ENCODE peak calls at places on chromosomes 2 and 18, in eight cellular contexts. One of them, this sample, is unnamed. For H3K4me1, the result is how much of the 10 kb centered on the place peaks cover.

GRCh38 chr18:54558609-54559585 is 32.1 kb upstream of the DYNAP start:
- DNase-seq in CD4-positive, alpha-beta memory T cell: no peak
- DNase-seq in ascending aorta: no peak
- DNase-seq in hepatocyte: peak
- DNase-seq in DND-41: no peak
- DNase-seq in tibial nerve: no peak
- DNase-seq in body of pancreas: no peak
- DNase-seq in left ventricle myocardium inferior: no peak
- DNase-seq in this sample: peak

GRCh38 chr18:14189858-14190257 is 57.6 kb upstream of the ZNF519 start:
- DNase-seq in ascending aorta: no peak
- DNase-seq in DND-41: no peak
- DNase-seq in tibial nerve: no peak
- DNase-seq in body of pancreas: no peak
- DNase-seq in left ventricle myocardium inferior: no peak
- DNase-seq in CD4-positive, alpha-beta memory T cell: no peak
- DNase-seq in hepatocyte: no peak
- DNase-seq in this sample: no peak

GRCh38 chr2:65049010-65049639 is 7.1 kb upstream of the CEP68 start:
- DNase-seq in body of pancreas: no peak
- DNase-seq in tibial nerve: no peak
- DNase-seq in DND-41: no peak
- DNase-seq in ascending aorta: no peak
- DNase-seq in CD4-positive, alpha-beta memory T cell: no peak
- DNase-seq in left ventricle myocardium inferior: no peak
- DNase-seq in hepatocyte: no peak
- DNase-seq in this sample: no peak

GRCh38 chr2:118881490-118882129 is 34.2 kb upstream of the EN1 start:
- DNase-seq in left ventricle myocardium inferior: no peak
- DNase-seq in DND-41: peak
- DNase-seq in hepatocyte: peak
- DNase-seq in CD4-positive, alpha-beta memory T cell: peak
- DNase-seq in body of pancreas: peak
- DNase-seq in tibial nerve: no peak
- DNase-seq in ascending aorta: no peak
- DNase-seq in this sample: peak

GRCh38 chr2:234102112-234102511 is 51.6 kb downstream of the SPP2 start:
- DNase-seq in tibial nerve: no peak
- DNase-seq in ascending aorta: no peak
- DNase-seq in DND-41: no peak
- DNase-seq in body of pancreas: no peak
- DNase-seq in CD4-positive, alpha-beta memory T cell: peak
- DNase-seq in hepatocyte: peak
- DNase-seq in left ventricle myocardium inferior: no peak
- DNase-seq in this sample: peak

GRCh38 chr2:58237741-58238140 is 3.4 kb downstream of the FANCL start:
- DNase-seq in tibial nerve: no peak
- DNase-seq in body of pancreas: no peak
- DNase-seq in CD4-positive, alpha-beta memory T cell: no peak
- DNase-seq in left ventricle myocardium inferior: no peak
- DNase-seq in DND-41: no peak
- DNase-seq in hepatocyte: no peak
- DNase-seq in ascending aorta: no peak
- DNase-seq in this sample: no peak

GRCh38 chr2:10325278-10326145 is 22.8 kb downstream of the HPCAL1 start:
- DNase-seq in DND-41: no peak
- DNase-seq in CD4-positive, alpha-beta memory T cell: no peak
- DNase-seq in tibial nerve: no peak
- DNase-seq in ascending aorta: no peak
- DNase-seq in hepatocyte: peak
- DNase-seq in left ventricle myocardium inferior: no peak
- DNase-seq in body of pancreas: peak
- DNase-seq in this sample: no peak

GRCh38 chr2:190221438-190221837 is 98.2 kb downstream of the HIBCH start:
- DNase-seq in hepatocyte: no peak
- DNase-seq in CD4-positive, alpha-beta memory T cell: no peak
- DNase-seq in left ventricle myocardium inferior: no peak
- DNase-seq in DND-41: no peak
- DNase-seq in ascending aorta: no peak
- DNase-seq in tibial nerve: no peak
- DNase-seq in body of pancreas: no peak
- DNase-seq in this sample: no peak

GRCh38 chr2:241892299-241893137 is 23.0 kb downstream of the RTP5 start:
- DNase-seq in hepatocyte: no peak
- DNase-seq in DND-41: no peak
- DNase-seq in CD4-positive, alpha-beta memory T cell: no peak
- DNase-seq in left ventricle myocardium inferior: no peak
- DNase-seq in tibial nerve: no peak
- DNase-seq in body of pancreas: no peak
- DNase-seq in ascending aorta: no peak
- DNase-seq in this sample: no peak

GRCh38 chr2:233088598-233089345 is 28.6 kb downstream of the INPP5D start:
- DNase-seq in ascending aorta: no peak
- DNase-seq in DND-41: no peak
- DNase-seq in left ventricle myocardium inferior: no peak
- DNase-seq in tibial nerve: no peak
- DNase-seq in body of pancreas: no peak
- DNase-seq in CD4-positive, alpha-beta memory T cell: no peak
- DNase-seq in hepatocyte: no peak
- DNase-seq in this sample: no peak

GRCh38 chr18:37294951-37295350 is 270.6 kb downstream of the CELF4 start:
- DNase-seq in CD4-positive, alpha-beta memory T cell: no peak
- DNase-seq in ascending aorta: no peak
- DNase-seq in body of pancreas: no peak
- DNase-seq in hepatocyte: peak
- DNase-seq in DND-41: no peak
- DNase-seq in left ventricle myocardium inferior: no peak
- DNase-seq in tibial nerve: no peak
- DNase-seq in this sample: no peak

GRCh38 chr2:96856776-96857673 is 791 bp downstream of the ANKRD39 start:
- DNase-seq in tibial nerve: no peak
- DNase-seq in body of pancreas: peak
- DNase-seq in hepatocyte: no peak
- DNase-seq in CD4-positive, alpha-beta memory T cell: peak
- DNase-seq in DND-41: peak
- DNase-seq in ascending aorta: no peak
- DNase-seq in left ventricle myocardium inferior: no peak
- DNase-seq in this sample: no peak

GRCh38 chr2:176553685-176554106 is 284.5 kb downstream of the MTX2 start:
- DNase-seq in hepatocyte: peak
- DNase-seq in CD4-positive, alpha-beta memory T cell: no peak
- DNase-seq in DND-41: peak
- DNase-seq in body of pancreas: peak
- DNase-seq in ascending aorta: no peak
- DNase-seq in left ventricle myocardium inferior: peak
- DNase-seq in tibial nerve: peak
- DNase-seq in this sample: no peak

DNA sequence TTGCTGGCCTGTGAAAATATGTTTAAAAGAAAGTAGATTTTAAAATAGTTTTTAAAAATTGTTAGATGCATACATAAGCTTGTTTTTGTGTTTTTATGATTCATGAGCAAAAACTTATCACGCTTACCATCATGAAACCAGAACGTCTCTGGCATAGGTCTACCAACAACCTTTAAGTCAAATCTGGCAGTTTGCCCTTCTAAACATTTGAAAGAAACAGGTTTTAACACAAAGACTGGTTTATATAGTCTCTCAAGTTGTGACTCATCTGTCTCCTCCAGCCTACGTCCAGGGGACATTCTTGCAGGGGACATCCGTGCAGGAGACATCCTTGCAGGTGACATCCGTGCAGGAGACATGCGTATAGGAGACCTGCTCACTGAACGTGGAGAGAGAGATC is 29.6 kb downstream of the TTN start:
- DNase-seq in body of pancreas: no peak
- DNase-seq in CD4-positive, alpha-beta memory T cell: no peak
- DNase-seq in ascending aorta: no peak
- DNase-seq in left ventricle myocardium inferior: no peak
- DNase-seq in tibial nerve: no peak
- DNase-seq in hepatocyte: no peak
- DNase-seq in DND-41: no peak
- DNase-seq in this sample: no peak
- H3K4me3 ChIP-seq in body of pancreas: no peak
- H3K4me3 ChIP-seq in CD4-positive, alpha-beta memory T cell: no peak
- H3K4me3 ChIP-seq in ascending aorta: no peak
- H3K4me3 ChIP-seq in left ventricle myocardium inferior: no peak
- H3K4me3 ChIP-seq in tibial nerve: no peak
- H3K4me3 ChIP-seq in hepatocyte: no peak
- H3K4me3 ChIP-seq in DND-41: no peak
- H3K4me3 ChIP-seq in this sample: no peak

GRCh38 chr2:189213226-189213625 is 33.7 kb upstream of the COL5A2 start:
- DNase-seq in CD4-positive, alpha-beta memory T cell: no peak
- DNase-seq in left ventricle myocardium inferior: no peak
- DNase-seq in body of pancreas: no peak
- DNase-seq in ascending aorta: no peak
- DNase-seq in tibial nerve: no peak
- DNase-seq in DND-41: no peak
- DNase-seq in hepatocyte: no peak
- DNase-seq in this sample: no peak

GRCh38 chr2:189214484-189214883 is 34.9 kb upstream of the COL5A2 start:
- DNase-seq in hepatocyte: no peak
- DNase-seq in left ventricle myocardium inferior: no peak
- DNase-seq in CD4-positive, alpha-beta memory T cell: no peak
- DNase-seq in ascending aorta: no peak
- DNase-seq in body of pancreas: no peak
- DNase-seq in DND-41: no peak
- DNase-seq in tibial nerve: no peak
- DNase-seq in this sample: no peak

GRCh38 chr2:189217546-189217945 is 38.0 kb upstream of the COL5A2 start:
- DNase-seq in CD4-positive, alpha-beta memory T cell: no peak
- DNase-seq in body of pancreas: no peak
- DNase-seq in hepatocyte: peak
- DNase-seq in tibial nerve: no peak
- DNase-seq in ascending aorta: no peak
- DNase-seq in DND-41: no peak
- DNase-seq in left ventricle myocardium inferior: no peak
- DNase-seq in this sample: no peak

GRCh38 chr2:189218236-189218635 is 38.7 kb upstream of the COL5A2 start:
- DNase-seq in ascending aorta: no peak
- DNase-seq in left ventricle myocardium inferior: no peak
- DNase-seq in body of pancreas: no peak
- DNase-seq in CD4-positive, alpha-beta memory T cell: no peak
- DNase-seq in tibial nerve: no peak
- DNase-seq in hepatocyte: no peak
- DNase-seq in DND-41: no peak
- DNase-seq in this sample: no peak

DNA sequence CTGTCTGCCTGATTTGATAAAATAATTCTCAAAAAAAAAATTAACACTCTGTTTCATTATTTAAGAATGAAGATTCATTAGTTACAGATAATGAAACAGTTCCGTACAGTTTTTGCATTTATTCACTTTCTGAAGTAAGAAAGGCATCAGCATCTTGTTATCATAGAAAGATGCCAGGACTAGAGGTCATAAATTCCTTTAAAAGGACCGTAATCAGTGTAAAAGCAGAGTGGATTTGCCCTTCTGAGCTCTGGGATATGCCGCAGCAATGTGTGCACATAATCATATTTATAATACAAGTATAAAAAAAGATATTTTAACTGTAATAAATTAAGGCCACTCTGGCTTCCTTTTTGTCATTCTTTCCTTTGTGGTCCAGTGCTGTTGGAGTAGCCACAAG is 37.5 kb upstream of the COL5A2 start:
- DNase-seq in DND-41: no peak
- DNase-seq in CD4-positive, alpha-beta memory T cell: no peak
- DNase-seq in ascending aorta: no peak
- DNase-seq in hepatocyte: no peak
- DNase-seq in body of pancreas: no peak
- DNase-seq in tibial nerve: no peak
- DNase-seq in left ventricle myocardium inferior: no peak
- DNase-seq in this sample: no peak
- H3K27ac ChIP-seq in DND-41: no peak
- H3K27ac ChIP-seq in CD4-positive, alpha-beta memory T cell: no peak
- H3K27ac ChIP-seq in ascending aorta: no peak
- H3K27ac ChIP-seq in hepatocyte: peak
- H3K27ac ChIP-seq in body of pancreas: no peak
- H3K27ac ChIP-seq in tibial nerve: no peak
- H3K27ac ChIP-seq in left ventricle myocardium inferior: no peak
- H3K27ac ChIP-seq in this sample: no peak

DNA sequence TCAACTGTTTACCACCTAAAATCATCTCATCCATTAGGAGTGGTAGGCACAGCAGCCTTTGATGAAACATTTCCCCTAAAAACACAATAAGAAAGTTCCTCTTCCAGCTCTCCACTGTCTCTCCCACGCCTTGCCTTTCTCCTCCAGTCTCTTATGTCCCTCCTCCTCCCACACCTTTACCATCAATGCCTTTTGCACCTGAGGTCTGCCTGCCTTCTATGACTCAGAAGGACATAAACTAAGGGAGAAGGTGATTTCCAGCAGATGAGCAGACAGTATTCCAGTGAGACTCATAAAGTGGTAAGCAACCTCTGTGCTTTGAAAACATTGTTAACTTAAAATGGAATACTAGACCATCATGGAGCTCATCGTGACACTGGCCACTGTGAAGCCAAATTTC is 34.2 kb upstream of the NDUFV2 start:
- DNase-seq in left ventricle myocardium inferior: no peak
- DNase-seq in ascending aorta: no peak
- DNase-seq in body of pancreas: no peak
- DNase-seq in CD4-positive, alpha-beta memory T cell: no peak
- DNase-seq in hepatocyte: peak
- DNase-seq in tibial nerve: no peak
- DNase-seq in DND-41: no peak
- DNase-seq in this sample: no peak
- H3K4me1 ChIP-seq in left ventricle myocardium inferior: under half
- H3K4me1 ChIP-seq in ascending aorta: under half
- H3K4me1 ChIP-seq in body of pancreas: under half
- H3K4me1 ChIP-seq in CD4-positive, alpha-beta memory T cell: under half
- H3K4me1 ChIP-seq in hepatocyte: under half
- H3K4me1 ChIP-seq in tibial nerve: under half
- H3K4me1 ChIP-seq in DND-41: under half
- H3K4me1 ChIP-seq in this sample: under half

GRCh38 chr2:86442642-86443005 is 1.5 kb downstream of the KDM3A start:
- DNase-seq in hepatocyte: peak
- DNase-seq in ascending aorta: peak
- DNase-seq in left ventricle myocardium inferior: peak
- DNase-seq in tibial nerve: peak
- DNase-seq in body of pancreas: peak
- DNase-seq in CD4-positive, alpha-beta memory T cell: peak
- DNase-seq in DND-41: peak
- DNase-seq in this sample: peak

GRCh38 chr2:86441392-86441788 is 219 bp downstream of the KDM3A start:
- DNase-seq in hepatocyte: no peak
- DNase-seq in left ventricle myocardium inferior: no peak
- DNase-seq in tibial nerve: no peak
- DNase-seq in CD4-positive, alpha-beta memory T cell: no peak
- DNase-seq in DND-41: no peak
- DNase-seq in ascending aorta: no peak
- DNase-seq in body of pancreas: no peak
- DNase-seq in this sample: no peak

GRCh38 chr2:86440631-86441391 is at the start of gene KDM3A:
- DNase-seq in body of pancreas: peak
- DNase-seq in hepatocyte: peak
- DNase-seq in CD4-positive, alpha-beta memory T cell: peak
- DNase-seq in left ventricle myocardium inferior: peak
- DNase-seq in DND-41: peak
- DNase-seq in ascending aorta: peak
- DNase-seq in tibial nerve: peak
- DNase-seq in this sample: peak

GRCh38 chr2:86441789-86442641 is 844 bp downstream of the KDM3A start:
- DNase-seq in tibial nerve: peak
- DNase-seq in body of pancreas: peak
- DNase-seq in CD4-positive, alpha-beta memory T cell: peak
- DNase-seq in ascending aorta: no peak
- DNase-seq in left ventricle myocardium inferior: peak
- DNase-seq in DND-41: peak
- DNase-seq in hepatocyte: peak
- DNase-seq in this sample: peak

GRCh38 chr2:86439879-86440630 is 1.1 kb upstream of the KDM3A start:
- DNase-seq in tibial nerve: no peak
- DNase-seq in DND-41: no peak
- DNase-seq in hepatocyte: no peak
- DNase-seq in CD4-positive, alpha-beta memory T cell: no peak
- DNase-seq in body of pancreas: no peak
- DNase-seq in left ventricle myocardium inferior: no peak
- DNase-seq in ascending aorta: no peak
- DNase-seq in this sample: no peak
- H3K4me3 ChIP-seq in tibial nerve: peak
- H3K4me3 ChIP-seq in DND-41: no peak
- H3K4me3 ChIP-seq in hepatocyte: no peak
- H3K4me3 ChIP-seq in CD4-positive, alpha-beta memory T cell: no peak
- H3K4me3 ChIP-seq in body of pancreas: no peak
- H3K4me3 ChIP-seq in left ventricle myocardium inferior: peak
- H3K4me3 ChIP-seq in ascending aorta: peak
- H3K4me3 ChIP-seq in this sample: peak

This sample was measured in CD4-positive, CD25-positive, alpha-beta regulatory T cell.